ENCODE peak calls at places on chromosomes 6 and 20, in ten cellular contexts. H is uterus, K is EH, Z is foreskin fibroblast, Y is fibroblast of pulmonary artery, X is left cardiac atrium, R is lower leg skin, U is dermis blood vessel endothelial cell, M is NCI-H1417 treated with DMSO at 0.1 percent for 48 hours, V is HTR-8/SVneo. F is an unnamed sample.

GRCh38 chr6:105601541-105602174 is 198.8 kb upstream of the PREP start:
- DNase-seq in H (peak; percentile 72), K (peak; percentile 98), Z (peak; percentile 97), Y (peak; percentile 98), X (peak; percentile 82), R (peak; percentile 93), U (no peak), M (no peak), V (no peak), F (no peak)

GRCh38 chr6:120826253-120826652 is 508.0 kb downstream of the TBC1D32 start:
- DNase-seq in H (no peak), K (no peak), Z (no peak), Y (peak; percentile 5), X (peak; percentile 14), R (no peak), U (peak; percentile 6), M (no peak), V (no peak), F (no peak)

GRCh38 chr6:134405386-134406087 is 87.6 kb upstream of the SGK1 start:
- DNase-seq in H (no peak), K (no peak), Z (no peak), Y (no peak), X (no peak), R (no peak), U (no peak), M (no peak), V (no peak), F (no peak)

GRCh38 chr6:14144678-14145113 is 27.1 kb downstream of the CD83 start:
- DNase-seq in H (peak; percentile 58), K (peak; percentile 66), Z (peak; percentile 44), Y (peak; percentile 70), X (peak; percentile 67), R (peak; percentile 86), U (peak; percentile 88), M (no peak), V (peak; percentile 88), F (peak; percentile 68)

GRCh38 chr20:63351811-63352591 is 9.1 kb downstream of the CHRNA4 start:
- DNase-seq in H (no peak), K (no peak), Z (no peak), Y (no peak), X (peak; percentile 48), R (no peak), U (no peak), M (no peak), V (no peak), F (peak; percentile 47)

GRCh38 chr6:11894212-11894611 is 115.6 kb upstream of the ADTRP start:
- DNase-seq in H (no peak), K (no peak), Z (no peak), Y (no peak), X (no peak), R (no peak), U (no peak), M (no peak), V (no peak), F (no peak)

GRCh38 chr20:23995905-23996666 is 7.5 kb upstream of the GGTLC1 start:
- DNase-seq in H (peak; percentile 43), K (peak; percentile 49), Z (peak; percentile 10), Y (peak; percentile 48), X (peak; percentile 69), R (no peak), U (peak; percentile 69), M (no peak), V (peak; percentile 18), F (no peak)

GRCh38 chr20:53165452-53165851 is 193.3 kb downstream of the TSHZ2 start:
- DNase-seq in H (no peak), K (no peak), Z (no peak), Y (no peak), X (no peak), R (no peak), U (no peak), M (no peak), V (no peak), F (no peak)

GRCh38 chr6:104573372-104573771 is 286.3 kb downstream of the HACE1 start:
- DNase-seq in H (no peak), K (no peak), Z (no peak), Y (no peak), X (no peak), R (no peak), U (no peak), M (no peak), V (no peak), F (no peak)

GRCh38 chr20:52209154-52209571 is 17.6 kb upstream of the ZFP64 start:
- DNase-seq in H (no peak), K (no peak), Z (no peak), Y (no peak), X (no peak), R (no peak), U (no peak), M (no peak), V (no peak), F (no peak)

GRCh38 chr20:48238326-48238725 is 453.0 kb upstream of the SULF2 start:
- DNase-seq in H (no peak), K (peak; percentile 68), Z (peak; percentile 58), Y (peak; percentile 11), X (no peak), R (no peak), U (no peak), M (no peak), V (no peak), F (no peak)